ENCODE peak calls at places on chromosomes 16 and 17, in six cellular contexts. K is Peyer's patch; O is RWPE1; E is CD8-positive, alpha-beta T cell; A is CD4-positive, CD25-positive, alpha-beta regulatory T cell; Y is K562. H is an unnamed sample.

GRCh38 chr16:58306327-58306726 is 11.5 kb upstream of the PRSS54 start:
- DNase-seq in K (peak), O (no peak), E (no peak), A (peak), Y (peak), H (peak)

GRCh38 chr16:12339686-12340085 is 363.2 kb downstream of the SNX29 start:
- DNase-seq in K (no peak), O (no peak), E (no peak), A (no peak), Y (no peak), H (no peak)

GRCh38 chr16:88356727-88357199 is 26.0 kb upstream of the ZNF469 start:
- DNase-seq in K (no peak), O (no peak), E (no peak), A (no peak), Y (no peak), H (no peak)

GRCh38 chr17:51630101-51630671 is 369.8 kb downstream of the UTP18 start:
- DNase-seq in K (no peak), O (no peak), E (no peak), A (no peak), Y (no peak), H (no peak)

GRCh38 chr17:45313419-45313771 is 3.4 kb downstream of the MAP3K14 start:
- DNase-seq in K (no peak), O (no peak), E (no peak), A (no peak), Y (no peak), H (no peak)

GRCh38 chr16:25235991-25236390 is 19.2 kb downstream of the AQP8 start:
- DNase-seq in K (no peak), O (no peak), E (no peak), A (no peak), Y (no peak), H (no peak)

GRCh38 chr16:48057085-48057484 is 98.7 kb downstream of the ABCC12 start:
- DNase-seq in K (no peak), O (no peak), E (no peak), A (no peak), Y (no peak), H (no peak)

GRCh38 chr17:48504953-48505352 is 25.9 kb downstream of the HOXB1 start:
- DNase-seq in K (no peak), O (no peak), E (no peak), A (no peak), Y (no peak), H (no peak)

GRCh38 chr16:47461598-47462266 is 601 bp downstream of the PHKB start:
- DNase-seq in K (no peak), O (peak), E (no peak), A (peak), Y (peak), H (peak)

GRCh38 chr16:12206031-12206748 is 229.7 kb downstream of the SNX29 start:
- DNase-seq in K (no peak), O (no peak), E (no peak), A (no peak), Y (no peak), H (no peak)

GRCh38 chr17:68353121-68353521 is 61.8 kb downstream of the ARSG start:
- DNase-seq in K (no peak), O (no peak), E (no peak), A (peak), Y (no peak), H (no peak)

GRCh38 chr16:12110361-12111107 is 134.0 kb downstream of the SNX29 start:
- DNase-seq in K (no peak), O (no peak), E (no peak), A (no peak), Y (no peak), H (no peak)

GRCh38 chr16:19223235-19223847 is 55.3 kb downstream of the SYT17 start:
- DNase-seq in K (peak), O (no peak), E (no peak), A (peak), Y (peak), H (peak)

GRCh38 chr16:66798162-66798561 is 3.2 kb downstream of the TERB1 start:
- DNase-seq in K (no peak), O (no peak), E (no peak), A (no peak), Y (no peak), H (no peak)

GRCh38 chr17:66542967-66543525 is 240.6 kb downstream of the PRKCA start:
- DNase-seq in K (no peak), O (no peak), E (no peak), A (no peak), Y (no peak), H (peak)

GRCh38 chr16:3824121-3824795 is 56.3 kb downstream of the CREBBP start:
- DNase-seq in K (no peak), O (peak), E (no peak), A (no peak), Y (no peak), H (no peak)

GRCh38 chr16:6016530-6017184 is 919.1 kb upstream of the EEF2KMT start:
- DNase-seq in K (no peak), O (peak), E (no peak), A (no peak), Y (peak), H (peak)

GRCh38 chr17:17727111-17727659 is 45.9 kb downstream of the RAI1 start:
- DNase-seq in K (no peak), O (no peak), E (no peak), A (no peak), Y (no peak), H (no peak)

GRCh38 chr16:12515346-12515745 is 288.3 kb downstream of the CPPED1 start:
- DNase-seq in K (no peak), O (no peak), E (no peak), A (no peak), Y (no peak), H (no peak)

GRCh38 chr17:72380120-72380519 is 259.3 kb downstream of the SOX9 start:
- DNase-seq in K (no peak), O (no peak), E (no peak), A (no peak), Y (no peak), H (no peak)

GRCh38 chr16:2178321-2179106 is 17.9 kb downstream of the CASKIN1 start:
- DNase-seq in K (no peak), O (no peak), E (no peak), A (peak), Y (peak), H (peak)

GRCh38 chr16:68086860-68087268 is 1.7 kb downstream of the NFATC3 start:
- DNase-seq in K (no peak), O (no peak), E (no peak), A (no peak), Y (peak), H (peak)

GRCh38 chr16:495127-495748 is 32.3 kb upstream of the CAPN15 start:
- DNase-seq in K (no peak), O (peak), E (no peak), A (peak), Y (peak), H (peak)

GRCh38 chr17:56319531-56319930 is 166.3 kb downstream of the ANKFN1 start:
- DNase-seq in K (no peak), O (peak), E (no peak), A (peak), Y (peak), H (peak)

GRCh38 chr16:49048557-49048956 is 233.1 kb downstream of the CBLN1 start:
- DNase-seq in K (no peak), O (peak), E (no peak), A (no peak), Y (no peak), H (no peak)

GRCh38 chr17:49887086-49887743 is 39.3 kb upstream of the TAC4 start:
- DNase-seq in K (no peak), O (peak), E (no peak), A (no peak), Y (no peak), H (no peak)
- H3K27ac ChIP-seq in K (no peak), O (no peak), E (no peak), A (no peak), Y (no peak), H (no peak)

DNA sequence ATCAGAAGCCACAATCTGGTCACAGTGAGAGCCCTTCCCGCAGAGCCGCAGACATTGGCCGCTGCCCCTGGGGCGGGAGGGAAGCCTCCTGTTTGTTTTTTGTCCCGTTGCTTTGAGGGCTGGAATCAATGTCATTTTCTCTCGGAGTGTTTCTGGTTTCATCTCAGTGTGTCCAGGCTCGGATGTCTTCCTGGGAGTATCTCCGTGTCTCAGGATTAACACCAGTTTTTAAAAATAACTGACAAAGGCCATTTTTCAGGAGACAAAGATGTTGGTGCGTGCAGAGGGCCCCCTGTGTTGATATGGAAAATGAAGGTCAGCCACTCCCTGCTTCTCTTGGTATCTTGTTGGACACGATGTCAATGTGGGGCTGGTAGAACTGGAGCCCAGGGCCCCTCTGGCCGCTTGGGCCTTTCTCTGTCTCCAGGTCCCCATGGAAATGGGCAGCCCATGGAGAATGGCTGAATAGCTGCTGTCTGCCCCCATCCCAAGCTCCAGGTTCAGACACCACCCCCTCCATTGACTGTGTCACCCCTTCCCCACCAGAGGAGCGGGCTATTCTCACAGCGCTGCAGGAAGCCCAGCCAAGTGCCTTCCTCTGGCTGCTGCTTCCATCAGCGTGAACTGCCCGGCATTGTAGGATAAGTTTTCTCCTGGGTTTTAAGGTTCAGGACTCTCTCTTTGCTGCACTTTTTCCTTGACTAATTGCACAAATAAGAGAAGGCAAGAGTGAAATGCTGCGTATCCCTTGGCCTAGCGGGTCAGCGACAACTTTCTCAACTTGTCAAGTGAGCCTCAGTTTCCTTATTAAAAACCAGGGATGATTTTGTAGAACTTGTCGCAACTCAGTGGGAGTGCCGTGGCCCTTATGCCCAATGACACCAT is 72.2 kb upstream of the METTL9 start:
- DNase-seq in K (peak), O (no peak), E (no peak), A (no peak), Y (peak), H (no peak)
- H3K27ac ChIP-seq in K (no peak), O (peak), E (no peak), A (no peak), Y (peak), H (no peak)

GRCh38 chr17:80789356-80789902 is 202.2 kb upstream of the CHMP6 start:
- DNase-seq in K (no peak), O (peak), E (no peak), A (no peak), Y (no peak), H (peak)
- H3K27ac ChIP-seq in K (peak), O (peak), E (peak), A (peak), Y (no peak), H (peak)

GRCh38 chr16:85490971-85491771 is 122.0 kb upstream of the GSE1 start:
- DNase-seq in K (peak), O (no peak), E (peak), A (peak), Y (peak), H (no peak)

GRCh38 chr16:85494315-85494714 is 118.8 kb upstream of the GSE1 start:
- DNase-seq in K (no peak), O (no peak), E (no peak), A (no peak), Y (no peak), H (no peak)

GRCh38 chr16:85492617-85492957 is 120.5 kb upstream of the GSE1 start:
- DNase-seq in K (no peak), O (no peak), E (no peak), A (no peak), Y (no peak), H (no peak)

GRCh38 chr16:85490407-85490806 is 122.7 kb upstream of the GSE1 start:
- DNase-seq in K (no peak), O (no peak), E (no peak), A (no peak), Y (no peak), H (no peak)

GRCh38 chr16:85491798-85492616 is 121.1 kb upstream of the GSE1 start:
- DNase-seq in K (no peak), O (peak), E (no peak), A (no peak), Y (peak), H (no peak)
- H3K27ac ChIP-seq in K (no peak), O (peak), E (no peak), A (no peak), Y (no peak), H (no peak)

GRCh38 chr17:37388266-37388665 is 12.5 kb downstream of the C17orf78 start:
- DNase-seq in K (no peak), O (no peak), E (no peak), A (no peak), Y (no peak), H (no peak)
- H3K27ac ChIP-seq in K (no peak), O (no peak), E (no peak), A (no peak), Y (no peak), H (no peak)

DNA sequence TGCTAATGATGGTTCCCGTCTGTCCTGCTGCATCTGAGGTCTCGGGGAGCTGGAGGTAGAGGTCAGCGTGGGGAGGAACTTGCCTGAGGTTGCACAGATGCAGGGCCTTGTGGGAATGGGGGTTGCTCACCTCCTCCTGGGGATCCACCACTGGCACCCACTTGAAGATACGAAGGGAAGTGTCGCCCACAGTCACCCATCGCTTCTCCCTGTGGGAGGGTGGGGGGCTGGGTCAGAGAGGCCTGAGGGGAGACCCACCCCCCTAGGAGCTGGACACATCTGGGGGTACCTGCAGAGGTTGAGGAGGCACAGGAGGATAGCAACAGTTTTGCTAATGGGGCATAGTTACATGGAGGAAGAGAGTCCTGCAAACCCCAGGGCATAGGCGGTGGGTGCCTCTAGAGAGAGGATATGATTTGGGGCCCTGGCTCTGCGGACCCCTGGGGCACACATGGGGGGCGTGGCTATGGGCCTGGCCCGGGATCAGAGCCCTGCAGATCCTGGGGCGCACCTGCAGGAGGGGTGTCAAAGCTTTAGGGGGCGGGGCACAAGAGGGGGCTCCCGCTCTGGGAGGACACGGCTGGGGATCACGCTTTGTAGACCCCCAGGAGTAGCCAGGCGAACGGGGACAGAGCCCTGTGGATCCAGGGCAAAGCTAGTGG is 664 bp downstream of the BCL7C start:
- DNase-seq in K (no peak), O (no peak), E (no peak), A (no peak), Y (peak), H (no peak)
- H3K27ac ChIP-seq in K (peak), O (peak), E (peak), A (peak), Y (peak), H (peak)

DNA sequence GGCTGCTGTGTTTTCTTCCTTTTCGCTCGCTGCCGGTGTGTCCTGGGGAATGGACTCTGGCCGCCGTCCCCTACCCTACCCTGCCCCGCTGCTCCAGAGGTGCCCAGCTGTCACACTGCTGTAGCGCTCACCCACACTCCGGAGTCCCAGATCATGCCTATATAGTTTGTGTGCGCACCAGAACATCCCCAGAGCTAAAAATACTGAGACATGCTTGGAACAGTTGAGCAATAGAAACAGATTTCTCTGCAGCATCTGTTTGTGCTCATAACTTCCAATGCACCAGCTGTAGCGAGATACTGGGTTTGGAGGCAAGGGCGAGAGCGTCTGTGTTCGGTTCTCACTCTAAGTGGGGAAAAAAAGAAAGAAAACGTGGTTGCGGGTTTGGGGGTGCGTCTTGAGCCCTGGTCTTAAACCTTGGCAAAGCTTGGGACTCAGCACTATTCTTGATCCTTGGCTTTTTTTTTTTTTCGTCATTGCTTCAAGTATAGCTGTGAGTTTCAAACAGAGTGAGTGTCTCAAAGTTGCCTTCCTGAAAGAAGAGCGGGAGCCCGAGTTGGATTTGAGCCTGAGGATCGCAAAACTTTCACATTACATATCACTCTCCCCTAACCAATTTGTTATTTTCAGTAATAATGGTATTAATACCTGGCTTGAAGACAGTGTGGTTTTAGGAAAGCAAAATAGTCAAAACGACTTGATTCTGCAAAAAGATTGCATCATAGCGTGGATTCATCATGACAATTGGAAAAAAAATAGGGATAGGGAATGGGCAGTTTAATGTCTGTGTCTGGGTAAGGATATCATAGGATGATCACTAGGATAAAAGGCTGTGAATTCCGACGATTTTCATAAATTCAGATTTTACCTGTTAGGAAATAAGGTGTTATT is 620 bp downstream of the KCNJ2 start:
- DNase-seq in K (no peak), O (no peak), E (no peak), A (peak), Y (no peak), H (no peak)
- H3K27ac ChIP-seq in K (peak), O (peak), E (no peak), A (no peak), Y (no peak), H (no peak)

DNA sequence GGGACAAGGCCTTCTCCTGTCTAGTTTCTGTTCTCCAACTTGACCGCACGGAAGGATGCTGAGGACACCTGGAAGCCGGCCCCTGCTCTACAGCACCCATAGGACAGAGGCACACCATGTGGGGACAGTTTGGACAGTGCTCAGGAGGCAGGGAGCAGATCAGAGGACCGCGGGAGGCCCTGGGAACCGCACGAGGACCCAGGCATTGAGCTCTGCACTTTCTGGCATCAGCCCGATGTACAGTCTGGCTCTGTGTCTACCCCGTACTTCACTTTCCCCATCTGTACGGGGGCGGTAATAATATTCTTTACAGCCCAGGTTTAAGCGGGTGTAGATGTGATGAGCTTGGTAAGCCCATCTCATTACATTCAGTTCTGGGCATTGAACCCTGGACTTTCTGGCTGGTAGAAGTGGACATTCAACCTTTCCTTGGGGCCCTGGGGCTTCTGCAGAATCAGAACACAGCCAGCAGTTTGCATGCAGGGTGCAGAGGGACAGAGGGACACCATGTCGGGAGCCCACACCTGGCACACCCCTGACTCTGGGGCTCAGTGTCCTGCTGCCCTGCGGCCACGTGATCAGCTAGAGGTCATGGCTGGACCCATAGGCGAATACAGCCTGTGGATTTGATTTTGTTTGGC is 258.7 kb downstream of the SEC14L1 start:
- DNase-seq in K (no peak), O (no peak), E (no peak), A (no peak), Y (no peak), H (no peak)
- H3K27ac ChIP-seq in K (no peak), O (peak), E (peak), A (peak), Y (no peak), H (no peak)

GRCh38 chr17:75249564-75249963 is 11.8 kb downstream of the GGA3 start:
- DNase-seq in K (no peak), O (no peak), E (no peak), A (no peak), Y (no peak), H (no peak)
- H3K27ac ChIP-seq in K (no peak), O (peak), E (peak), A (peak), Y (no peak), H (peak)